ENCODE peak calls at places on chromosomes 5 and 9, in five cellular contexts. B is posterior cingulate gyrus; X is stimulated activated CD8-positive, alpha-beta memory T cell treated with anti-CD3 and anti-CD28 coated beads, Interleukin-15, amount 100 ng/mL, for 24 hours; H is anterior cingulate cortex; V is G401. F is an unnamed sample.

GRCh38 chr9:18795947-18796705 is 236.9 kb downstream of the SAXO1 start:
- DNase-seq in V (no peak), H (no peak), B (no peak), X (no peak), F (peak)

GRCh38 chr5:134438268-134438622 is 26.6 kb upstream of the CDKN2AIPNL start:
- DNase-seq in V (no peak), B (no peak), H (no peak), X (no peak), F (no peak)

GRCh38 chr5:128559300-128560297 is 21.6 kb upstream of the FBN2 start:
- DNase-seq in H (no peak), B (no peak), V (no peak), X (no peak), F (no peak)

GRCh38 chr9:93107151-93107824 is 11.3 kb downstream of the CARD19 start:
- DNase-seq in X (no peak), V (no peak), B (peak), H (no peak), F (no peak)

GRCh38 chr5:112379541-112380325 is 39.3 kb downstream of the EPB41L4A start:
- DNase-seq in X (no peak), V (no peak), H (no peak), B (no peak), F (no peak)

GRCh38 chr9:91489391-91489899 is 65.8 kb upstream of the NFIL3 start:
- DNase-seq in B (no peak), X (no peak), H (no peak), V (no peak), F (no peak)

GRCh38 chr5:92594031-92594430 is 987.0 kb downstream of the NR2F1-AS1 start:
- DNase-seq in V (no peak), B (no peak), H (no peak), X (no peak), F (no peak)

GRCh38 chr5:91123896-91124295 is 259.2 kb downstream of the ARRDC3 start:
- DNase-seq in V (no peak), B (no peak), H (no peak), X (no peak), F (no peak)

GRCh38 chr9:35748858-35749514 is at the start of the genes GBA2 and RGP1:
- DNase-seq in V (peak), H (peak), B (peak), X (peak), F (peak)

GRCh38 chr9:84271004-84271886 is 69.3 kb downstream of the SLC28A3 start:
- DNase-seq in V (peak), B (peak), H (peak), X (no peak), F (peak)

GRCh38 chr9:111991179-111991578 is 94.6 kb downstream of the UGCG start:
- DNase-seq in H (no peak), B (no peak), X (no peak), V (no peak), F (no peak)

GRCh38 chr5:147711019-147711418 is 71.5 kb downstream of the JAKMIP2 start:
- DNase-seq in H (no peak), B (no peak), X (no peak), V (no peak), F (no peak)

GRCh38 chr5:123696948-123697347 is 185.0 kb downstream of the CSNK1G3 start:
- DNase-seq in V (peak), B (peak), X (no peak), H (peak), F (peak)

GRCh38 chr9:107592439-107592838 is 102.9 kb upstream of the KLF4 start:
- DNase-seq in X (no peak), V (no peak), H (no peak), B (no peak), F (no peak)

GRCh38 chr9:92661761-92662160 is 8.2 kb downstream of the IPPK start:
- DNase-seq in H (no peak), B (no peak), V (no peak), X (no peak), F (no peak)

GRCh38 chr5:107011530-107012115 is 659.1 kb downstream of the EFNA5 start:
- DNase-seq in H (no peak), X (no peak), B (no peak), V (no peak), F (no peak)

GRCh38 chr5:139494256-139494655 is 11.7 kb upstream of the STING1 start:
- DNase-seq in X (no peak), V (no peak), H (no peak), B (no peak), F (no peak)

GRCh38 chr9:94851467-94851866 is 125.0 kb downstream of the AOPEP start:
- DNase-seq in H (no peak), X (no peak), B (no peak), V (no peak), F (no peak)

GRCh38 chr9:114286146-114286679 is 36.7 kb upstream of the ORM1 start:
- DNase-seq in B (no peak), V (no peak), H (no peak), X (no peak), F (no peak)

GRCh38 chr9:96413312-96414221 is 4.6 kb downstream of the ZNF367 start:
- DNase-seq in V (no peak), B (no peak), H (no peak), X (no peak), F (no peak)

GRCh38 chr9:123998970-123999621 is 12.5 kb upstream of the LHX2 start:
- DNase-seq in H (no peak), X (no peak), V (no peak), B (no peak), F (no peak)

GRCh38 chr9:120876842-120877240 is at the start of gene PHF19:
- DNase-seq in V (no peak), B (no peak), X (no peak), H (no peak), F (no peak)

GRCh38 chr5:14675865-14676300 is 11.4 kb downstream of the OTULIN start:
- DNase-seq in V (no peak), H (no peak), B (no peak), X (no peak), F (no peak)

GRCh38 chr5:173582198-173583092 is 34.0 kb downstream of the BOD1 start:
- DNase-seq in H (no peak), V (no peak), X (no peak), B (no peak), F (no peak)

GRCh38 chr9:80485420-80485819 is 913.7 kb downstream of the TLE4 start:
- DNase-seq in V (no peak), H (no peak), X (no peak), B (no peak), F (no peak)

GRCh38 chr9:684055-684949 is 157.2 kb upstream of the DMRT1 start:
- DNase-seq in B (no peak), H (no peak), V (no peak), X (no peak), F (no peak)

GRCh38 chr5:107855171-107855570 is 184.4 kb upstream of the EFNA5 start:
- DNase-seq in H (no peak), X (no peak), B (no peak), V (no peak), F (no peak)

GRCh38 chr5:71454913-71455312 is 538 bp upstream of the BDP1 start:
- DNase-seq in X (no peak), B (no peak), H (no peak), V (no peak), F (no peak)

GRCh38 chr9:69975681-69976080 is 68.0 kb upstream of the MAMDC2 start:
- DNase-seq in V (no peak), H (no peak), X (no peak), B (no peak), F (no peak)